ENCODE peak calls at places on chromosome 11, in ten cellular contexts. U is right cardiac atrium; I is body of pancreas; Q is activated T-cell treated with anti-CD3 and anti-CD28 coated beads, Interleukin-2, amount 50 U/mL, for 72 hours; C is T-helper 17 cell; Z is mucosa of descending colon; K is stimulated activated memory B cell treated with anti-CD40 and anti-IgM and Interleukin-4, amounts not matched to agents 10 μg/mL and 1 μg/mL and 100 μg/mL, for 72 hours; H is central memory CD8-positive, alpha-beta T cell; F is lower lobe of right lung; Y is CD8-positive, alpha-beta T cell. L is an unnamed sample.

GRCh38 chr11:18203723-18204122 is 31.1 kb downstream of the MRGPRX4 start:
- ATAC-seq in U (no peak), I (no peak), Q (peak; percentile 43), C (no peak), Z (no peak), K (no peak), H (no peak), F (peak; percentile 64), Y (no peak), L (no peak)

GRCh38 chr11:123122852-123123251 is 60.9 kb upstream of the HSPA8 start:
- ATAC-seq in U (peak; percentile 52), I (no peak), Q (no peak), C (no peak), Z (peak; percentile 9), K (no peak), H (no peak), F (no peak), Y (no peak), L (no peak)

GRCh38 chr11:93827347-93827746 is 23.1 kb downstream of the VSTM5 start:
- ATAC-seq in U (no peak), I (peak; percentile 58), Q (no peak), C (no peak), Z (no peak), K (no peak), H (no peak), F (no peak), Y (no peak), L (no peak)

GRCh38 chr11:125777309-125777708 is 1.3 kb downstream of the PATE2 start:
- ATAC-seq in U (no peak), I (no peak), Q (no peak), C (peak; percentile 46), Z (no peak), K (no peak), H (no peak), F (no peak), Y (no peak), L (no peak)

GRCh38 chr11:110182886-110183285 is 89.7 kb downstream of the ZC3H12C start:
- ATAC-seq in U (no peak), I (no peak), Q (peak; percentile 72), C (no peak), Z (no peak), K (no peak), H (no peak), F (no peak), Y (no peak), L (no peak)

GRCh38 chr11:84437129-84438123 is 1151.3 kb upstream of the CCDC90B start:
- ATAC-seq in U (peak; percentile 59), I (peak; percentile 94), Q (no peak), C (no peak), Z (peak; percentile 45), K (peak; percentile 89), H (no peak), F (peak; percentile 45), Y (no peak), L (no peak)

GRCh38 chr11:82978422-82979099 is 77.0 kb downstream of the DDIAS start:
- ATAC-seq in U (no peak), I (no peak), Q (peak; percentile 77), C (peak; percentile 36), Z (peak; percentile 11), K (peak; percentile 73), H (no peak), F (no peak), Y (peak; percentile 85), L (no peak)

GRCh38 chr11:95711162-95711944 is 78.2 kb downstream of the FAM76B start:
- ATAC-seq in U (no peak), I (no peak), Q (peak; percentile 54), C (peak; percentile 40), Z (no peak), K (peak; percentile 62), H (no peak), F (no peak), Y (peak; percentile 31), L (no peak)

GRCh38 chr11:112961146-112961668 is at the start of gene NCAM1:
- ATAC-seq in U (peak; percentile 79), I (peak; percentile 44), Q (peak; percentile 59), C (no peak), Z (peak; percentile 55), K (peak; percentile 17), H (no peak), F (peak; percentile 48), Y (no peak), L (no peak)

GRCh38 chr11:66659785-66660184 is 17.9 kb downstream of the RBM4B start:
- ATAC-seq in U (no peak), I (no peak), Q (no peak), C (no peak), Z (no peak), K (peak; percentile 53), H (no peak), F (no peak), Y (no peak), L (no peak)

GRCh38 chr11:27699242-27699925 is 871 bp downstream of the BDNF start:
- ATAC-seq in U (peak; percentile 33), I (peak; percentile 10), Q (no peak), C (no peak), Z (peak; percentile 5), K (no peak), H (no peak), F (peak; percentile 40), Y (no peak), L (peak; percentile 32)

GRCh38 chr11:121449123-121449522 is 3.0 kb upstream of the SORL1 start:
- ATAC-seq in U (no peak), I (no peak), Q (no peak), C (no peak), Z (no peak), K (no peak), H (no peak), F (no peak), Y (peak; percentile 8), L (no peak)

GRCh38 chr11:27698872-27699241 is 1.4 kb downstream of the BDNF start:
- ATAC-seq in U (peak; percentile 92), I (peak; percentile 81), Q (peak; percentile 81), C (peak; percentile 69), Z (peak; percentile 89), K (peak; percentile 75), H (peak; percentile 28), F (peak; percentile 91), Y (peak; percentile 62), L (peak; percentile 81)

GRCh38 chr11:45301537-45302246 is 15.6 kb upstream of the SYT13 start:
- ATAC-seq in U (no peak), I (no peak), Q (no peak), C (no peak), Z (peak; percentile 83), K (peak; percentile 31), H (no peak), F (no peak), Y (no peak), L (no peak)

GRCh38 chr11:83865636-83866461 is 579.7 kb upstream of the CCDC90B start:
- ATAC-seq in U (peak; percentile 66), I (no peak), Q (no peak), C (no peak), Z (no peak), K (peak; percentile 20), H (no peak), F (no peak), Y (no peak), L (no peak)

GRCh38 chr11:133988686-133989410 is 32.1 kb upstream of the IGSF9B start:
- ATAC-seq in U (peak; percentile 86), I (no peak), Q (no peak), C (no peak), Z (peak; percentile 16), K (no peak), H (no peak), F (no peak), Y (no peak), L (no peak)

GRCh38 chr11:125772834-125773505 is 5.7 kb downstream of the PATE2 start:
- ATAC-seq in U (peak; percentile 79), I (no peak), Q (no peak), C (no peak), Z (no peak), K (no peak), H (no peak), F (no peak), Y (no peak), L (no peak)